ENCODE peak calls at places on chromosomes 13 and 19, in ten cellular contexts. P is thoracic aorta; B is EH; I is activated naive CD4-positive, alpha-beta T cell; D is NAMALWA; M is ELR; U is cortex of kidney; W is T-helper 17 cell; O is H9; F is stimulated activated CD4-positive, alpha-beta T cell treated with anti-CD3 and anti-CD28 coated beads, Interleukin-15, amount 100 ng/mL, for 24 hours. C is an unnamed sample.

GRCh38 chr13:29551214-29551613 is 44.3 kb downstream of the SLC7A1 start:
- DNase-seq in O (no peak), D (no peak), U (no peak), I (no peak), W (no peak), M (no peak), B (peak; percentile 21), P (no peak), F (no peak), C (no peak)

GRCh38 chr19:12194827-12195500 is 32.1 kb downstream of the ZNF136 start:
- DNase-seq in O (no peak), P (peak; percentile 38), D (no peak), F (peak; percentile 83), W (peak; percentile 22), M (no peak), I (peak; percentile 37), B (peak; percentile 9), U (no peak), C (peak; percentile 60)

GRCh38 chr19:37872383-37872782 is 34.0 kb downstream of the WDR87 start:
- DNase-seq in W (no peak), F (no peak), I (no peak), O (no peak), M (no peak), U (no peak), D (no peak), B (no peak), P (no peak), C (no peak)

GRCh38 chr13:111955412-111955769 is 111.6 kb upstream of the SOX1 start:
- DNase-seq in U (no peak), D (no peak), O (peak; percentile 22), F (no peak), I (no peak), W (no peak), M (no peak), B (no peak), P (no peak), C (no peak)

GRCh38 chr13:74258951-74259350 is 124.7 kb upstream of the KLF12 start:
- DNase-seq in I (no peak), B (no peak), U (no peak), P (no peak), W (no peak), M (no peak), F (no peak), O (no peak), D (no peak), C (no peak)

GRCh38 chr13:113495494-113496251 is 5.2 kb upstream of the DCUN1D2 start:
- DNase-seq in P (no peak), I (no peak), U (no peak), O (peak; percentile 65), M (no peak), B (peak; percentile 42), F (no peak), D (no peak), W (no peak), C (no peak)

GRCh38 chr19:55675661-55676354 is 782 bp downstream of the EPN1 start:
- DNase-seq in B (no peak), O (no peak), D (peak; percentile 42), U (no peak), I (no peak), P (no peak), F (no peak), M (no peak), W (no peak), C (no peak)

GRCh38 chr13:99314640-99315176 is 7.5 kb upstream of the GPR183 start:
- DNase-seq in F (peak; percentile 82), D (no peak), P (no peak), B (peak; percentile 78), I (no peak), O (no peak), M (peak; percentile 92), W (no peak), U (no peak), C (no peak)

GRCh38 chr19:54481326-54481930 is 8.3 kb upstream of the CDC42EP5 start:
- DNase-seq in D (peak; percentile 77), B (peak; percentile 50), U (no peak), M (peak; percentile 54), F (peak; percentile 52), W (no peak), P (no peak), O (peak; percentile 85), I (no peak), C (peak; percentile 66)

GRCh38 chr13:35378939-35379338 is 97.5 kb downstream of the MAB21L1 start:
- DNase-seq in P (no peak), W (no peak), U (no peak), M (peak; percentile 14), O (no peak), D (no peak), F (no peak), I (no peak), B (peak; percentile 3), C (no peak)

GRCh38 chr13:113447596-113447995 is 5.7 kb downstream of the ADPRHL1 start:
- DNase-seq in O (no peak), U (no peak), F (no peak), I (no peak), D (no peak), M (no peak), W (no peak), P (no peak), B (no peak), C (no peak)

GRCh38 chr13:90800082-90800746 is 547.3 kb upstream of the MIR17HG start:
- DNase-seq in O (no peak), F (no peak), M (no peak), I (no peak), P (no peak), D (no peak), B (no peak), U (no peak), W (no peak), C (no peak)

GRCh38 chr13:24270639-24271131 is 38.7 kb upstream of the C1QTNF9 start:
- DNase-seq in F (peak; percentile 68), W (peak; percentile 42), B (peak; percentile 46), I (no peak), O (no peak), U (no peak), M (peak; percentile 46), D (peak; percentile 61), P (no peak), C (no peak)

GRCh38 chr13:114131581-114132418 is 623 bp downstream of the RASA3 start:
- DNase-seq in P (no peak), O (no peak), M (peak; percentile 51), W (no peak), U (no peak), F (peak; percentile 56), B (peak; percentile 31), D (peak; percentile 30), I (no peak), C (no peak)

GRCh38 chr13:71378992-71379905 is 487.8 kb downstream of the DACH1 start:
- DNase-seq in I (no peak), F (no peak), M (peak; percentile 63), O (no peak), W (no peak), D (no peak), P (no peak), B (no peak), U (no peak), C (no peak)

GRCh38 chr19:51511353-51511752 is 9.8 kb upstream of the SIGLEC12 start:
- DNase-seq in O (no peak), U (no peak), I (no peak), M (peak; percentile 33), D (peak; percentile 20), P (no peak), W (no peak), F (peak; percentile 26), B (no peak), C (peak; percentile 52)

GRCh38 chr13:110263906-110264305 is 43.1 kb downstream of the COL4A1 start:
- DNase-seq in U (no peak), O (no peak), B (no peak), I (no peak), P (no peak), W (no peak), D (no peak), M (no peak), F (no peak), C (no peak)

GRCh38 chr13:41565221-41565620 is 107.9 kb downstream of the RGCC start:
- DNase-seq in U (no peak), O (no peak), F (no peak), P (no peak), B (peak; percentile 64), W (no peak), D (no peak), I (no peak), M (peak; percentile 85), C (no peak)

GRCh38 chr13:60514891-60515290 is 117.9 kb downstream of the TDRD3 start:
- DNase-seq in D (no peak), M (no peak), O (no peak), I (no peak), P (no peak), U (no peak), B (no peak), W (no peak), F (no peak), C (no peak)

GRCh38 chr19:51368366-51369282 is at the start of gene CLDND2:
- DNase-seq in O (no peak), P (no peak), D (no peak), I (peak; percentile 23), F (peak; percentile 36), W (no peak), M (peak; percentile 23), U (no peak), B (no peak), C (no peak)

GRCh38 chr13:24618219-24618955 is 61.8 kb upstream of the ATP12A start:
- DNase-seq in F (peak; percentile 74), D (peak; percentile 55), B (no peak), P (no peak), O (no peak), I (no peak), U (no peak), W (no peak), M (peak; percentile 35), C (no peak)

GRCh38 chr13:21637296-21637695 is 33.3 kb upstream of the MICU2 start:
- DNase-seq in B (peak; percentile 34), D (no peak), O (no peak), P (no peak), F (peak; percentile 36), I (no peak), W (no peak), U (no peak), M (peak; percentile 91), C (no peak)

GRCh38 chr19:1512671-1513491 is at the start of gene ADAMTSL5:
- DNase-seq in P (no peak), B (peak; percentile 75), D (peak; percentile 49), W (peak; percentile 50), M (peak; percentile 81), F (peak; percentile 86), I (no peak), U (no peak), O (peak; percentile 58), C (no peak)

GRCh38 chr13:30850867-30851211 is 55.2 kb upstream of the MEDAG start:
- DNase-seq in D (no peak), U (no peak), I (no peak), W (no peak), F (no peak), O (no peak), M (no peak), P (no peak), B (no peak), C (no peak)

GRCh38 chr13:105202384-105202783 is 1333.1 kb downstream of the EFNB2 start:
- DNase-seq in D (peak; percentile 24), I (no peak), O (no peak), U (no peak), F (no peak), B (peak; percentile 25), P (no peak), M (peak; percentile 27), W (no peak), C (no peak)

GRCh38 chr19:22523940-22524339 is 101.8 kb upstream of the ZNF98 start:
- DNase-seq in D (no peak), F (no peak), P (no peak), O (no peak), B (no peak), W (no peak), I (no peak), U (no peak), M (no peak), C (no peak)

GRCh38 chr13:110237895-110238294 is 69.1 kb downstream of the COL4A1 start:
- DNase-seq in O (no peak), P (no peak), I (no peak), F (no peak), W (no peak), U (no peak), M (no peak), B (peak; percentile 70), D (no peak), C (no peak)

GRCh38 chr13:37443538-37443937 is 155.0 kb downstream of the POSTN start:
- DNase-seq in P (no peak), D (no peak), U (no peak), I (no peak), F (no peak), O (no peak), B (peak; percentile 89), W (no peak), M (peak; percentile 84), C (no peak)